ENCODE peak calls at places on chromosomes 13 and 19, in five cellular contexts. X, G, F, D and R are unnamed samples.

GRCh38 chr19:39679791-39680168 is 24.1 kb downstream of the LGALS16 start:
- DNase-seq in X (no peak), G (no peak), F (no peak), D (no peak), R (no peak)

GRCh38 chr13:49585220-49586157 is at the start of gene RCBTB1:
- DNase-seq in X (peak; percentile 81), G (peak; percentile 95), F (peak; percentile 53), D (peak; percentile 89), R (no peak)

GRCh38 chr19:21143846-21144245 is 2.0 kb downstream of the ZNF431 start:
- DNase-seq in X (no peak), G (no peak), F (no peak), D (peak; percentile 37), R (peak; percentile 25)

GRCh38 chr13:44271031-44271433 is 102.6 kb upstream of the SERP2 start:
- DNase-seq in X (no peak), G (no peak), F (peak; percentile 71), D (no peak), R (no peak)

GRCh38 chr13:109836629-109837607 is 50.5 kb upstream of the IRS2 start:
- DNase-seq in X (no peak), G (no peak), F (no peak), D (no peak), R (peak; percentile 48)

GRCh38 chr19:48617146-48617937 is 1.6 kb downstream of the RPL18 start:
- DNase-seq in X (no peak), G (no peak), F (peak; percentile 30), D (peak; percentile 18), R (no peak)

GRCh38 chr19:10431943-10432735 is 11.8 kb downstream of the PDE4A start:
- DNase-seq in X (peak; percentile 25), G (peak; percentile 95), F (no peak), D (peak; percentile 69), R (no peak)

GRCh38 chr13:32790731-32791130 is 204.5 kb downstream of the PDS5B start:
- DNase-seq in X (peak; percentile 49), G (no peak), F (no peak), D (no peak), R (no peak)

GRCh38 chr13:34931572-34931971 is 10.5 kb upstream of the NBEA start:
- DNase-seq in X (no peak), G (no peak), F (no peak), D (no peak), R (no peak)

GRCh38 chr13:79108914-79109643 is 297.0 kb downstream of the RBM26 start:
- DNase-seq in X (no peak), G (no peak), F (no peak), D (no peak), R (no peak)

GRCh38 chr13:93620366-93620765 is 393.8 kb downstream of the GPC6 start:
- DNase-seq in X (no peak), G (no peak), F (peak; percentile 17), D (no peak), R (no peak)

GRCh38 chr13:38803566-38803965 is 116.7 kb downstream of the FREM2 start:
- DNase-seq in X (peak; percentile 13), G (no peak), F (no peak), D (no peak), R (no peak)

GRCh38 chr13:110759710-110760109 is 46.2 kb downstream of the ING1 start:
- DNase-seq in X (no peak), G (no peak), F (peak; percentile 32), D (no peak), R (no peak)

GRCh38 chr13:97267418-97268059 is 45.4 kb downstream of the MBNL2 start:
- DNase-seq in X (peak; percentile 84), G (no peak), F (no peak), D (no peak), R (no peak)

GRCh38 chr13:97264663-97265062 is 42.5 kb downstream of the MBNL2 start:
- DNase-seq in X (no peak), G (no peak), F (no peak), D (no peak), R (no peak)

GRCh38 chr13:97266328-97266727 is 44.2 kb downstream of the MBNL2 start:
- DNase-seq in X (peak; percentile 81), G (no peak), F (no peak), D (peak; percentile 85), R (no peak)

GRCh38 chr13:97268772-97269171 is 46.6 kb downstream of the MBNL2 start:
- DNase-seq in X (peak; percentile 69), G (peak; percentile 24), F (no peak), D (no peak), R (no peak)

GRCh38 chr13:97266734-97267417 is 44.7 kb downstream of the MBNL2 start:
- DNase-seq in X (peak; percentile 71), G (no peak), F (peak; percentile 72), D (no peak), R (no peak)
- H3K4me3 ChIP-seq in X (no peak overlapping the region), G (no peak overlapping the region), F (no peak overlapping the region), D (no peak overlapping the region), R (no peak overlapping the region)

DNA sequence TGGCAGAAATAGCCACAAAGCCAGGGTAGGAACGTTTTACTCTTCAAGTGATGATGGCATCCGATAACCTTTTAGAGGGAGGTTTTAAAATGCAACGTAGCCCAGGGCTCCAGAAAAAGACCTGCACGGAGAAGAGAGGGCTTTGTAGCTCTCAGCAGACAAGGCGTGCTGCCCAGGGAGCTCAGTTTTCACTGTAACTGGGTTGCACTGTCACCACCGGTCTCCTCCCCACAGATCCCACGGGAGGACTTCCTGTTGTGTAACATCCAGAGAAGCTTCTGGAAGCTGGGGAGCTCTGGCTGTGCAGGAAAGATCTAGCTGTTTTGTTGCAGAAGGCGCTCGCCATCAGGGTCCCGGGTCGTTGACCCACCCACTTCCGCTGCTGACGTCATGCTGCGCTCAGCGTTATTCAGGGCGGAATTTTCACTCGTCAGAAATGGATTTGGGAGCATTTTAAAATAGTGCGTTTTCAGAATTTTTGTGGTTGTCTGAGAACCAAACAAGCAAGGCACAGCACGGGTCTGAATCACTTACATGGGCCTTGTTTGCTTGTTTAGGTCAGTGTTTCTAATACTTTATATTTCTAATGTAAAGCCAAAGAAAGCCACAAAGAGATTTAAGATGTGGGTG is 50.8 kb downstream of the ATP11A start:
- DNase-seq in X (no peak), G (no peak), F (peak; percentile 45), D (peak; percentile 34), R (no peak)
- H3K4me3 ChIP-seq in X (no peak overlapping the region), G (no peak overlapping the region), F (no peak overlapping the region), D (no peak overlapping the region), R (no peak overlapping the region)

GRCh38 chr13:20960663-20961309 is 58.2 kb upstream of the XPO4 start:
- DNase-seq in X (no peak), G (no peak), F (no peak), D (no peak), R (no peak)
- H3K4me3 ChIP-seq in X (no peak overlapping the region), G (no peak overlapping the region), F (no peak overlapping the region), D (no peak overlapping the region), R (no peak overlapping the region)

GRCh38 chr13:46181799-46182490 is at the start of gene LCP1:
- DNase-seq in X (peak; percentile 62), G (no peak), F (no peak), D (no peak), R (no peak)

GRCh38 chr13:46185634-46186033 is 3.7 kb upstream of the LCP1 start:
- DNase-seq in X (no peak), G (no peak), F (no peak), D (no peak), R (no peak)

GRCh38 chr13:46184277-46184699 is 2.3 kb upstream of the LCP1 start:
- DNase-seq in X (peak; percentile 60), G (no peak), F (no peak), D (peak; percentile 17), R (no peak)

GRCh38 chr13:46182491-46182877 is 507 bp upstream of the LCP1 start:
- DNase-seq in X (no peak), G (no peak), F (no peak), D (no peak), R (no peak)

DNA sequence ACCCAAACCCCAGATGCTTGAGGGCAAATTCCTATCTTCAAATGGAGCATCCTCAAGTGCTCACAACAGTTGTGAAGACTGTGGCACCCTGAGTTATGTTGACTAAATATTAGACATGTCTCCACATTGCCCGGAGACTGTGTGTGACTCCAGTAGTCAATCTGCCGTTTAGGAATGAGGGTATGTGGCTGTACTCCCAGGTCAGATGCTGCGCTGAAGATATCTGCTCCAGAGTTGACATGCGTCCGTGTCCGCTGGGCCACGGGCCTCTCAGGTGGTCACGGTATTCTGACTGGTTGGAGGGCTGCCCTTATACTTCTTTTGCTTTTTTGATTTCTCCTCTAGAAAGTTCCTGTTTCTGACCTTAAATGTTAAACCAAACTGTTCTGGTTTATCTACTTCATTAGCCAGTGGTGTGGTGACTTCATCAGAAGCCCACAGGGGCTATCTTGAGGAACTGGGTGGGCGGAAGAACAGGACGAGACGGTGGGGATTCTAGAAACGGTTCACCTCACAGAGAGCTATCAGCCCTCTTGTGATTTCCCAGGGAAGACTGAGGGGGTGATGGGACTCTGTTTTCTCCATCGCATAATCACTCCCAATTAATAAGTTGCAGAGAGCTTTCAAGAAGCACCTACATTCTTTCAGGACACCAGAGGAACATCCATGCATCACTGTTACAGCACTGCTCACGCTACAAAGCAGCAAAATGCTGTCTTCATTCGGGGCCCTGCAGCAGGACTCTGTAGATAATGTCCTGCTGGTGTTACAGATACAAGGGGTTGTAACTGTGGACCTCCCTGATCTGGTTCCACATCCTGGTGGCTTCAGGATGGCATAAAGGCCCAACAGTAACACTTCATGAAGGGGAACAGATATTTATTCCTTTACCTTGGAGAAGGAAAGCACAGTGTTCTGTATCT is 1.3 kb upstream of the LCP1 start:
- DNase-seq in X (no peak), G (no peak), F (no peak), D (no peak), R (no peak)
- H3K4me3 ChIP-seq in X (no peak overlapping the region), G (no peak overlapping the region), F (no peak overlapping the region), D (no peak overlapping the region), R (no peak overlapping the region)

DNA sequence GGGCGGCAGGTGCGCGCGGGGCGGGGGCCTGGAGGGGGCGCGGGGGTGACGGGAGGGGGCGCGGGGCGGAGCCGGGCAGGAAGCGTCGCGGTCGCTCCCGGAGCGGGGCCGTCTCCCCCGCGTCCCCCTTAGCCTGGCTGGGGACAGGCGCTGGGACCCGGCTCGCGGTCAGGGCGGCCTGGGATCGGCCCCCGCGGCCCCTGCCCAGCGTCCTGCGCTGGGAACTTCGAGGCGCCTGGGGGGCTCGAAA is 74.7 kb upstream of the MCF2L start:
- DNase-seq in X (no peak), G (peak; percentile 89), F (no peak), D (no peak), R (no peak)
- H3K4me3 ChIP-seq in X (no peak overlapping the region), G (peak overlapping the region; percentile 30), F (no peak overlapping the region), D (peak overlapping the region; percentile 60), R (peak overlapping the region; percentile 82)

DNA sequence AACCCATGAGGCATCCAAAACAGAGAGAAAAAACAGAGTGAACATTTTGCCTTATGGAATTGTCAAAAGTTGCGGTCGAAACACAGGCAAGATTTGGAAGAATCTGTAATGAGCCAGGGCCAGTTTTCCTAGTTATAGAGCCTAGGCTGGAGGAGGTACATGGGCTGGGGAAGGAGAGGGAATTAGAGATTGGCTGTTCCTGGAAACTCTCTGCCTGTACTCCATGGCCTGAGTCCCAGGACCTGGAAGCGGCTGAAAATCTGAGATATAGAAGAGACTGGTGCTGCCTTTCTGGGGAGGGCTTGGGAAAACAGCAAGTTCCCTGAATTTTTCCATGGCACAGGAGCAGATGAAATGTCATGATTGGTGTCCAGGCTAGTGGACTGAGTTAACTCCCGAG is 122.8 kb upstream of the KLF12 start:
- DNase-seq in X (no peak), G (no peak), F (no peak), D (no peak), R (no peak)
- H3K4me3 ChIP-seq in X (no peak overlapping the region), G (no peak overlapping the region), F (no peak overlapping the region), D (no peak overlapping the region), R (no peak overlapping the region)

GRCh38 chr19:43462887-43463380 is 2.5 kb downstream of the LYPD3 start:
- DNase-seq in X (no peak), G (no peak), F (no peak), D (no peak), R (no peak)
- H3K4me3 ChIP-seq in X (peak overlapping the region; percentile 32), G (no peak overlapping the region), F (peak overlapping the region; percentile 71), D (peak overlapping the region; percentile 38), R (peak overlapping the region; percentile 82)

GRCh38 chr19:45526971-45527370 is 19.7 kb downstream of the VASP start:
- DNase-seq in X (no peak), G (no peak), F (no peak), D (no peak), R (no peak)
- H3K4me3 ChIP-seq in X (no peak overlapping the region), G (no peak overlapping the region), F (no peak overlapping the region), D (no peak overlapping the region), R (no peak overlapping the region)